ENCODE peak calls at places on chromosomes 5 and 9, in eight cellular contexts. One of them, this sample, is unnamed.

GRCh38 chr9:114505187-114506081 is at the start of gene WHRN:
- DNase-seq in left ventricle myocardium inferior: peak; percentile 90
- DNase-seq in astrocyte: peak; percentile 73
- DNase-seq in endothelial cell: peak; percentile 97
- DNase-seq in mammary epithelial cell: peak; percentile 88
- DNase-seq in neural crest cell: peak; percentile 90
- DNase-seq in IMR-90: peak; percentile 76
- DNase-seq in CD4-positive, alpha-beta T cell: peak; percentile 86
- DNase-seq in this sample: peak; percentile 84

GRCh38 chr9:15231788-15232635 is 75.0 kb downstream of the TTC39B start:
- DNase-seq in left ventricle myocardium inferior: no peak
- DNase-seq in astrocyte: peak; percentile 14
- DNase-seq in endothelial cell: peak; percentile 33
- DNase-seq in mammary epithelial cell: peak; percentile 16
- DNase-seq in neural crest cell: peak; percentile 8
- DNase-seq in IMR-90: no peak
- DNase-seq in CD4-positive, alpha-beta T cell: no peak
- DNase-seq in this sample: no peak

GRCh38 chr9:113454914-113455761 is 8.4 kb upstream of the RGS3 start:
- DNase-seq in left ventricle myocardium inferior: peak; percentile 48
- DNase-seq in astrocyte: peak; percentile 97
- DNase-seq in endothelial cell: no peak
- DNase-seq in mammary epithelial cell: peak; percentile 40
- DNase-seq in neural crest cell: no peak
- DNase-seq in IMR-90: peak; percentile 93
- DNase-seq in CD4-positive, alpha-beta T cell: no peak
- DNase-seq in this sample: no peak

GRCh38 chr5:76402251-76402879 is 720 bp upstream of the IQGAP2 start:
- DNase-seq in left ventricle myocardium inferior: peak; percentile 37
- DNase-seq in astrocyte: no peak
- DNase-seq in endothelial cell: peak; percentile 59
- DNase-seq in mammary epithelial cell: no peak
- DNase-seq in neural crest cell: peak; percentile 19
- DNase-seq in IMR-90: no peak
- DNase-seq in CD4-positive, alpha-beta T cell: peak; percentile 70
- DNase-seq in this sample: peak; percentile 31

GRCh38 chr9:95736891-95737522 is 138.5 kb upstream of the ERCC6L2 start:
- DNase-seq in left ventricle myocardium inferior: no peak
- DNase-seq in astrocyte: no peak
- DNase-seq in endothelial cell: no peak
- DNase-seq in mammary epithelial cell: no peak
- DNase-seq in neural crest cell: no peak
- DNase-seq in IMR-90: no peak
- DNase-seq in CD4-positive, alpha-beta T cell: no peak
- DNase-seq in this sample: no peak

GRCh38 chr5:156559955-156560354 is 233.0 kb downstream of the SGCD start:
- DNase-seq in left ventricle myocardium inferior: no peak
- DNase-seq in astrocyte: no peak
- DNase-seq in endothelial cell: no peak
- DNase-seq in mammary epithelial cell: no peak
- DNase-seq in neural crest cell: no peak
- DNase-seq in IMR-90: no peak
- DNase-seq in CD4-positive, alpha-beta T cell: no peak
- DNase-seq in this sample: no peak

GRCh38 chr9:114448706-114449105 is 56.6 kb downstream of the WHRN start:
- DNase-seq in left ventricle myocardium inferior: no peak
- DNase-seq in astrocyte: peak; percentile 49
- DNase-seq in endothelial cell: no peak
- DNase-seq in mammary epithelial cell: peak; percentile 68
- DNase-seq in neural crest cell: no peak
- DNase-seq in IMR-90: peak; percentile 18
- DNase-seq in CD4-positive, alpha-beta T cell: no peak
- DNase-seq in this sample: no peak

GRCh38 chr9:20396509-20396908 is 225.8 kb downstream of the MLLT3 start:
- DNase-seq in left ventricle myocardium inferior: no peak
- DNase-seq in astrocyte: no peak
- DNase-seq in endothelial cell: no peak
- DNase-seq in mammary epithelial cell: no peak
- DNase-seq in neural crest cell: no peak
- DNase-seq in IMR-90: no peak
- DNase-seq in CD4-positive, alpha-beta T cell: no peak
- DNase-seq in this sample: no peak

GRCh38 chr9:124852829-124853531 is at the start of gene WDR38:
- DNase-seq in left ventricle myocardium inferior: peak; percentile 82
- DNase-seq in astrocyte: no peak
- DNase-seq in endothelial cell: peak; percentile 70
- DNase-seq in mammary epithelial cell: peak; percentile 70
- DNase-seq in neural crest cell: peak; percentile 72
- DNase-seq in IMR-90: peak; percentile 66
- DNase-seq in CD4-positive, alpha-beta T cell: peak; percentile 61
- DNase-seq in this sample: peak; percentile 81

GRCh38 chr5:66516535-66516934 is 79.7 kb upstream of the MAST4 start:
- DNase-seq in left ventricle myocardium inferior: no peak
- DNase-seq in astrocyte: no peak
- DNase-seq in endothelial cell: no peak
- DNase-seq in mammary epithelial cell: no peak
- DNase-seq in neural crest cell: no peak
- DNase-seq in IMR-90: no peak
- DNase-seq in CD4-positive, alpha-beta T cell: no peak
- DNase-seq in this sample: no peak

GRCh38 chr5:112876362-112876761 is 15.3 kb downstream of the SRP19 start:
- DNase-seq in left ventricle myocardium inferior: no peak
- DNase-seq in astrocyte: no peak
- DNase-seq in endothelial cell: no peak
- DNase-seq in mammary epithelial cell: no peak
- DNase-seq in neural crest cell: no peak
- DNase-seq in IMR-90: no peak
- DNase-seq in CD4-positive, alpha-beta T cell: no peak
- DNase-seq in this sample: no peak

GRCh38 chr9:98819231-98819630 is 11.8 kb downstream of the GALNT12 start:
- DNase-seq in left ventricle myocardium inferior: no peak
- DNase-seq in astrocyte: no peak
- DNase-seq in endothelial cell: no peak
- DNase-seq in mammary epithelial cell: no peak
- DNase-seq in neural crest cell: no peak
- DNase-seq in IMR-90: no peak
- DNase-seq in CD4-positive, alpha-beta T cell: no peak
- DNase-seq in this sample: no peak

GRCh38 chr9:69023650-69024049 is 9.7 kb upstream of the PRKACG start:
- DNase-seq in left ventricle myocardium inferior: no peak
- DNase-seq in astrocyte: no peak
- DNase-seq in endothelial cell: no peak
- DNase-seq in mammary epithelial cell: no peak
- DNase-seq in neural crest cell: no peak
- DNase-seq in IMR-90: no peak
- DNase-seq in CD4-positive, alpha-beta T cell: no peak
- DNase-seq in this sample: no peak

GRCh38 chr9:105330201-105330600 is 85.8 kb downstream of the SLC44A1 start:
- DNase-seq in left ventricle myocardium inferior: no peak
- DNase-seq in astrocyte: no peak
- DNase-seq in endothelial cell: no peak
- DNase-seq in mammary epithelial cell: no peak
- DNase-seq in neural crest cell: no peak
- DNase-seq in IMR-90: peak; percentile 40
- DNase-seq in CD4-positive, alpha-beta T cell: no peak
- DNase-seq in this sample: no peak

GRCh38 chr5:158819840-158820620 is 279.7 kb downstream of the EBF1 start:
- DNase-seq in left ventricle myocardium inferior: no peak
- DNase-seq in astrocyte: peak; percentile 91
- DNase-seq in endothelial cell: no peak
- DNase-seq in mammary epithelial cell: peak; percentile 7
- DNase-seq in neural crest cell: no peak
- DNase-seq in IMR-90: peak; percentile 33
- DNase-seq in CD4-positive, alpha-beta T cell: no peak
- DNase-seq in this sample: no peak

GRCh38 chr9:128203842-128204551 is 818 bp downstream of the DNM1 start:
- DNase-seq in left ventricle myocardium inferior: peak; percentile 34
- DNase-seq in astrocyte: no peak
- DNase-seq in endothelial cell: peak; percentile 22
- DNase-seq in mammary epithelial cell: peak; percentile 8
- DNase-seq in neural crest cell: peak; percentile 36
- DNase-seq in IMR-90: peak; percentile 47
- DNase-seq in CD4-positive, alpha-beta T cell: no peak
- DNase-seq in this sample: peak; percentile 29

GRCh38 chr9:92749071-92749933 is 15.3 kb downstream of the BICD2 start:
- DNase-seq in left ventricle myocardium inferior: no peak
- DNase-seq in astrocyte: no peak
- DNase-seq in endothelial cell: no peak
- DNase-seq in mammary epithelial cell: no peak
- DNase-seq in neural crest cell: no peak
- DNase-seq in IMR-90: no peak
- DNase-seq in CD4-positive, alpha-beta T cell: no peak
- DNase-seq in this sample: no peak

GRCh38 chr5:165130656-165131055 is 1625.2 kb downstream of the MAT2B start:
- DNase-seq in left ventricle myocardium inferior: no peak
- DNase-seq in astrocyte: peak; percentile 57
- DNase-seq in endothelial cell: no peak
- DNase-seq in mammary epithelial cell: no peak
- DNase-seq in neural crest cell: no peak
- DNase-seq in IMR-90: peak; percentile 11
- DNase-seq in CD4-positive, alpha-beta T cell: no peak
- DNase-seq in this sample: no peak

GRCh38 chr9:15501803-15502202 is 9.0 kb downstream of the PSIP1 start:
- DNase-seq in left ventricle myocardium inferior: no peak
- DNase-seq in astrocyte: no peak
- DNase-seq in endothelial cell: no peak
- DNase-seq in mammary epithelial cell: no peak
- DNase-seq in neural crest cell: no peak
- DNase-seq in IMR-90: no peak
- DNase-seq in CD4-positive, alpha-beta T cell: no peak
- DNase-seq in this sample: no peak

GRCh38 chr9:113502427-113503008 is 39.0 kb downstream of the RGS3 start:
- DNase-seq in left ventricle myocardium inferior: no peak
- DNase-seq in astrocyte: no peak
- DNase-seq in endothelial cell: no peak
- DNase-seq in mammary epithelial cell: no peak
- DNase-seq in neural crest cell: no peak
- DNase-seq in IMR-90: no peak
- DNase-seq in CD4-positive, alpha-beta T cell: no peak
- DNase-seq in this sample: no peak

DNA sequence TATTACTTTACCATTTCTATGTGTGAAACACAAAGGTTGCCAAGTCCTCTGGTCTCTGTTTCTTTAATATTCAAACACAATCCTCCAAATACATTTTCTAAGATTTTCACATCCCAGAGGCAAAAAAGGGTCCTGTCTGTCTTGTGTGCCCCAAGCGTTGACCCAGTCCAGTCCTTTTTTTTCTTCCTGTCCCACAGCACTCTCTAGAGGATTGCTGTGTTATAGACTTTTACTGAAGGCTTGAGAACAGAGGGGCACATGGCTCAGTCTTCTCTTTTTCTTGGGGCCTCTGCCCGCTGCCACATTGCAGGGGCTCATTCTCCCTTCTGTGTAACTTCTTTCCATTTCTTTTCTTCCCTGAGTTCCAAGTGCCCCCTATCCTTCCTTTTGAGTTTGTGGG is 78.6 kb upstream of the SLC28A3 start:
- DNase-seq in left ventricle myocardium inferior: no peak
- DNase-seq in astrocyte: no peak
- DNase-seq in endothelial cell: no peak
- DNase-seq in mammary epithelial cell: no peak
- DNase-seq in neural crest cell: no peak
- DNase-seq in IMR-90: no peak
- DNase-seq in CD4-positive, alpha-beta T cell: no peak
- DNase-seq in this sample: no peak
- TF ChIP-seq CTCF in left ventricle myocardium inferior: no peak
- TF ChIP-seq CTCF in astrocyte: no peak
- TF ChIP-seq CTCF in endothelial cell: no peak
- TF ChIP-seq CTCF in mammary epithelial cell: no peak
- TF ChIP-seq CTCF in neural crest cell: peak; percentile 33
- TF ChIP-seq CTCF in IMR-90: peak; percentile 12
- TF ChIP-seq CTCF in CD4-positive, alpha-beta T cell: no peak
- TF ChIP-seq CTCF in this sample: no peak

DNA sequence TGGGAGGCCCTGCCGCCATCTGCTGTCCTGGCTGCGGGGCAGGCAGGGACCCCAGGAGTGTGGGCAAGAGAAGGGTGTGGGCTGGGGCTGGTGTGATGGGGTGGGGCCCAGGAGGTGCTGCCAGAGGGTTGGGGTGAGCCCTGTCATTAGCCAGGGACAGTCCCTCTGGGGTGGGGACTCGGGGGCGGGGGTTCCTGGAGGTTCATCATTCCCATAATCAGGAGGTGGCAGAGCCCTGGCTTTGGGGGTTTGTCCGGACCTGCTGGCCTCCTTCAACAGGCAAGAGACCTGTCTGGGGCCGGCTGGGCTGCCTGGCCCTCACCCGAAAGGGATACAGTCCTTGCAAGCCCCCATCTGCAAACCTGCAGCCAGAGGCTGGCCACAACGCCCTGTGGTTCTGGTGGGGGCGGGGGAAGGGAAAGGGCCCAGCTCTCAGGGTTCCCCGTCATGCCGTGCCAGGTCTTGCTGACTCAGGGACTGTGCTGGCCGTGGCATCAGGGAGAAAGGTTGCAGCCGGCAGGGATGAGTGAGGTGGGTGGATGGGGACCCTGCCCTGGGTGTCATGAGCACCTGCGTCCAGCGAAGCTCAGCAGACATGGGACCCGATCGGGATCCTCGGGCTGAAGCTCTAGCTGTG is 65.2 kb downstream of the MRPL36 start:
- DNase-seq in left ventricle myocardium inferior: no peak
- DNase-seq in astrocyte: no peak
- DNase-seq in endothelial cell: peak; percentile 1
- DNase-seq in mammary epithelial cell: no peak
- DNase-seq in neural crest cell: no peak
- DNase-seq in IMR-90: no peak
- DNase-seq in CD4-positive, alpha-beta T cell: no peak
- DNase-seq in this sample: no peak
- TF ChIP-seq CTCF in left ventricle myocardium inferior: no peak
- TF ChIP-seq CTCF in astrocyte: no peak
- TF ChIP-seq CTCF in endothelial cell: no peak
- TF ChIP-seq CTCF in mammary epithelial cell: no peak
- TF ChIP-seq CTCF in neural crest cell: no peak
- TF ChIP-seq CTCF in IMR-90: no peak
- TF ChIP-seq CTCF in CD4-positive, alpha-beta T cell: no peak
- TF ChIP-seq CTCF in this sample: no peak

DNA sequence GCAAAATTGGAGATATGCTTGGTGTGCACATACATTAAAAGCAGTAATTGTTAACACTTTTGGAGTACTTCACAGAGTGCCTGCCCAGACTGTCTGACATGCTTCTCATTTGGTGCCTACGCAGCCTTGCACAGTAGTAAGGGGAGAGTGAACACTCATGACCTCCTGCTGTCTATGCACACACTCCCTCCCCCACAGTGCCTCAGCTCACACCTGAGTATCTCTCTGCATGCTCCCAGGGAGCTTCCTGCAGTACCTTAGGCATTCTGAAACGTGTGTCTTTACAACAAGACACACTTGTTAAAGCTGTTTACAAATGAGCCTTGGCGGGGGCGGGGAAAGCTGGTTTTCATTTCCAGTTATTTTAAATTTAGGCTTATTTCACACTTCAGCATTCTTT is 18.0 kb downstream of the MAP3K1 start:
- DNase-seq in left ventricle myocardium inferior: no peak
- DNase-seq in astrocyte: no peak
- DNase-seq in endothelial cell: no peak
- DNase-seq in mammary epithelial cell: no peak
- DNase-seq in neural crest cell: no peak
- DNase-seq in IMR-90: no peak
- DNase-seq in CD4-positive, alpha-beta T cell: no peak
- DNase-seq in this sample: no peak
- TF ChIP-seq CTCF in left ventricle myocardium inferior: no peak
- TF ChIP-seq CTCF in astrocyte: no peak
- TF ChIP-seq CTCF in endothelial cell: no peak
- TF ChIP-seq CTCF in mammary epithelial cell: no peak
- TF ChIP-seq CTCF in neural crest cell: no peak
- TF ChIP-seq CTCF in IMR-90: no peak
- TF ChIP-seq CTCF in CD4-positive, alpha-beta T cell: no peak
- TF ChIP-seq CTCF in this sample: no peak

GRCh38 chr9:70060148-70060882 is 16.7 kb downstream of the MAMDC2 start:
- DNase-seq in left ventricle myocardium inferior: no peak
- DNase-seq in astrocyte: no peak
- DNase-seq in endothelial cell: no peak
- DNase-seq in mammary epithelial cell: peak; percentile 25
- DNase-seq in neural crest cell: no peak
- DNase-seq in IMR-90: no peak
- DNase-seq in CD4-positive, alpha-beta T cell: no peak
- DNase-seq in this sample: no peak
- TF ChIP-seq CTCF in left ventricle myocardium inferior: no peak
- TF ChIP-seq CTCF in astrocyte: no peak
- TF ChIP-seq CTCF in endothelial cell: no peak
- TF ChIP-seq CTCF in mammary epithelial cell: no peak
- TF ChIP-seq CTCF in neural crest cell: no peak
- TF ChIP-seq CTCF in IMR-90: no peak
- TF ChIP-seq CTCF in CD4-positive, alpha-beta T cell: no peak
- TF ChIP-seq CTCF in this sample: no peak

This sample was measured in activated B cell treated with CpG ODN at 0.5 μM for 24 hours.